ENCODE peak calls at places on chromosomes 4 and X, in nine cellular contexts. One of them, this sample, is unnamed.

GRCh38 chr4:174714393-174715211 is 114.4 kb downstream of the GLRA3 start:
- DNase-seq in choroid plexus epithelial cell: peak; percentile 82
- DNase-seq in CD8-positive, alpha-beta T cell: no peak
- DNase-seq in endodermal cell: peak; percentile 78
- DNase-seq in PC-3: peak; percentile 68
- DNase-seq in MM.1S: peak; percentile 52
- DNase-seq in transverse colon: peak; percentile 16
- DNase-seq in stomach: peak; percentile 36
- DNase-seq in AG04450: peak; percentile 3
- DNase-seq in this sample: peak; percentile 56

GRCh38 chrX:39936886-39937770 is 160.6 kb downstream of the BCOR start:
- DNase-seq in transverse colon: no peak
- DNase-seq in MM.1S: peak; percentile 69
- DNase-seq in AG04450: no peak
- DNase-seq in endodermal cell: no peak
- DNase-seq in PC-3: no peak
- DNase-seq in stomach: no peak
- DNase-seq in choroid plexus epithelial cell: no peak
- DNase-seq in CD8-positive, alpha-beta T cell: no peak
- DNase-seq in this sample: peak; percentile 49

GRCh38 chr4:186514271-186514950 is 41.0 kb downstream of the MTNR1A start:
- DNase-seq in stomach: no peak
- DNase-seq in CD8-positive, alpha-beta T cell: no peak
- DNase-seq in AG04450: no peak
- DNase-seq in endodermal cell: no peak
- DNase-seq in MM.1S: no peak
- DNase-seq in transverse colon: no peak
- DNase-seq in choroid plexus epithelial cell: no peak
- DNase-seq in PC-3: peak; percentile 41
- DNase-seq in this sample: no peak

GRCh38 chr4:146105464-146105863 is 70.1 kb upstream of the LSM6 start:
- DNase-seq in transverse colon: no peak
- DNase-seq in endodermal cell: no peak
- DNase-seq in stomach: no peak
- DNase-seq in choroid plexus epithelial cell: no peak
- DNase-seq in MM.1S: no peak
- DNase-seq in CD8-positive, alpha-beta T cell: no peak
- DNase-seq in AG04450: no peak
- DNase-seq in PC-3: no peak
- DNase-seq in this sample: no peak

GRCh38 chrX:111447298-111447697 is 35.3 kb upstream of the DCX start:
- DNase-seq in MM.1S: peak; percentile 47
- DNase-seq in stomach: no peak
- DNase-seq in PC-3: peak; percentile 22
- DNase-seq in AG04450: no peak
- DNase-seq in choroid plexus epithelial cell: peak; percentile 6
- DNase-seq in endodermal cell: peak; percentile 80
- DNase-seq in CD8-positive, alpha-beta T cell: no peak
- DNase-seq in transverse colon: no peak
- DNase-seq in this sample: peak; percentile 3

GRCh38 chr4:168645933-168646768 is 149.3 kb downstream of the PALLD start:
- DNase-seq in endodermal cell: no peak
- DNase-seq in choroid plexus epithelial cell: no peak
- DNase-seq in transverse colon: no peak
- DNase-seq in MM.1S: no peak
- DNase-seq in PC-3: no peak
- DNase-seq in AG04450: no peak
- DNase-seq in CD8-positive, alpha-beta T cell: no peak
- DNase-seq in stomach: no peak
- DNase-seq in this sample: no peak

GRCh38 chr4:151674804-151675290 is 86.0 kb downstream of the GATB start:
- DNase-seq in choroid plexus epithelial cell: peak; percentile 56
- DNase-seq in stomach: peak; percentile 70
- DNase-seq in MM.1S: no peak
- DNase-seq in AG04450: no peak
- DNase-seq in PC-3: no peak
- DNase-seq in CD8-positive, alpha-beta T cell: no peak
- DNase-seq in transverse colon: peak; percentile 56
- DNase-seq in endodermal cell: peak; percentile 88
- DNase-seq in this sample: no peak

GRCh38 chrX:13283512-13283911 is 36.3 kb downstream of the ATXN3L start:
- DNase-seq in CD8-positive, alpha-beta T cell: no peak
- DNase-seq in transverse colon: no peak
- DNase-seq in MM.1S: peak; percentile 48
- DNase-seq in AG04450: no peak
- DNase-seq in stomach: no peak
- DNase-seq in choroid plexus epithelial cell: no peak
- DNase-seq in endodermal cell: peak; percentile 57
- DNase-seq in PC-3: no peak
- DNase-seq in this sample: no peak

GRCh38 chrX:93591398-93591797 is 82.0 kb downstream of the NAP1L3 start:
- DNase-seq in MM.1S: no peak
- DNase-seq in AG04450: no peak
- DNase-seq in stomach: no peak
- DNase-seq in transverse colon: no peak
- DNase-seq in choroid plexus epithelial cell: no peak
- DNase-seq in CD8-positive, alpha-beta T cell: no peak
- DNase-seq in endodermal cell: no peak
- DNase-seq in PC-3: peak; percentile 1
- DNase-seq in this sample: no peak

GRCh38 chr4:27005512-27006246 is 145.0 kb downstream of the STIM2 start:
- DNase-seq in transverse colon: no peak
- DNase-seq in endodermal cell: no peak
- DNase-seq in stomach: no peak
- DNase-seq in AG04450: no peak
- DNase-seq in choroid plexus epithelial cell: peak; percentile 83
- DNase-seq in CD8-positive, alpha-beta T cell: no peak
- DNase-seq in PC-3: peak; percentile 85
- DNase-seq in MM.1S: no peak
- DNase-seq in this sample: no peak

GRCh38 chr4:166169111-166169510 is 296.1 kb downstream of the TLL1 start:
- DNase-seq in PC-3: peak; percentile 60
- DNase-seq in MM.1S: peak; percentile 10
- DNase-seq in endodermal cell: peak; percentile 71
- DNase-seq in AG04450: no peak
- DNase-seq in transverse colon: no peak
- DNase-seq in choroid plexus epithelial cell: peak; percentile 30
- DNase-seq in stomach: no peak
- DNase-seq in CD8-positive, alpha-beta T cell: no peak
- DNase-seq in this sample: peak; percentile 2

GRCh38 chrX:1507511-1508463 is 29.2 kb downstream of the P2RY8 start:
- DNase-seq in stomach: no peak
- DNase-seq in choroid plexus epithelial cell: no peak
- DNase-seq in AG04450: no peak
- DNase-seq in CD8-positive, alpha-beta T cell: peak; percentile 33
- DNase-seq in PC-3: no peak
- DNase-seq in endodermal cell: no peak
- DNase-seq in MM.1S: no peak
- DNase-seq in transverse colon: peak; percentile 37
- DNase-seq in this sample: peak; percentile 79

DNA sequence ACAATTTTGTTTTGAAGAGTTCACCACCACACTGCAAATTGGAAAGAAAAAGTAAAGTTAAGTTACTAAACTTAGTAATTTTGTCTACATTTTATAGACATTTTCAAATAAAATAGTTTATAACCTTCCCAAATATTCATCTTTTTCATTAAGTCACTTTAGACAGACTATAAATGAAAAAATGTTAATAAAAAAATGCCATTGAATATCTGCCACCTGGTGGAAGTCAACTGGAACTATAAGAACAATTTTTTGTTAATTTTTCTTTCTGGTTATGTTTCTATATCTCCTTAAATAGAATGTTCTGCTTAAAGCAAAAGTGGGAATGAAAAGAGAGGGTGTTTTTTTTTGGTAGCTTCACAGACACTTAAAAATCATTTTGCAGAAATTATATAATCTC is 534.4 kb upstream of the PCDH10 start:
- DNase-seq in PC-3: no peak
- DNase-seq in CD8-positive, alpha-beta T cell: no peak
- DNase-seq in MM.1S: no peak
- DNase-seq in endodermal cell: no peak
- DNase-seq in stomach: no peak
- DNase-seq in transverse colon: no peak
- DNase-seq in choroid plexus epithelial cell: peak; percentile 25
- DNase-seq in AG04450: no peak
- DNase-seq in this sample: no peak
- TF ChIP-seq CTCF in PC-3: peak; percentile 50
- TF ChIP-seq CTCF in CD8-positive, alpha-beta T cell: no peak
- TF ChIP-seq CTCF in MM.1S: peak; percentile 41
- TF ChIP-seq CTCF in endodermal cell: peak; percentile 79
- TF ChIP-seq CTCF in stomach: peak; percentile 9
- TF ChIP-seq CTCF in transverse colon: no peak
- TF ChIP-seq CTCF in choroid plexus epithelial cell: peak; percentile 55
- TF ChIP-seq CTCF in AG04450: peak; percentile 53
- TF ChIP-seq CTCF in this sample: no peak

DNA sequence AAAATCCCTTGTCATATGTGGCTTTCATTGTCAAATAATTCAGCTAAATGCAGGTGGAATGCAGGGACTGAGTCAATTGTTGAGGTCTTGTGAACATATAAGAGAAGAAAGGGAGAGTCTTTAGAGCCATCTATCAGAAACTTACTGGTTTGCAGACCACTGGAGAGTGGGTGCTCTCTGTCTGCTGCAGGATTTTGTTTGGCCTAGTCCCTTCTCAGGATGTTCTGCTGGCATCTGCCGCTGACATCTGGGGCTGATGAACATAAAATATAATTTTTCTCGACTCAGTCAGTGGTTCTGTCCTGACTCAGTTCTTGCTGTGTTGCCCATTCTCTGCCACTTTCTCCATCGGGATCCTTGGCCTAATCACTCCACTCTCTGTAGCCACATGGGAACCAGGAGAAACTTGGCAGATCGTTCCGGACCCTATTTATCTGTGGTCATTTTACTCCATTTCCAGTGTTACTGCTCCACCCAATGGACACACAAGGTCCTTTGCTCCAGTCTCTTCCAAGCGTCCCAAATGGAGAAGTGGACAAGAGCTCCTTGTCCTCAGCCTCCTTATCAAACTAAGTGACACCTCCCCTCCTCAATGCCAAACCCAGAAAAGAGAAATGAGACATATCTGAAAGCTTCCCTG is 436.2 kb downstream of the FAT4 start:
- DNase-seq in CD8-positive, alpha-beta T cell: no peak
- DNase-seq in endodermal cell: peak; percentile 76
- DNase-seq in choroid plexus epithelial cell: peak; percentile 85
- DNase-seq in stomach: no peak
- DNase-seq in transverse colon: no peak
- DNase-seq in PC-3: peak; percentile 62
- DNase-seq in MM.1S: no peak
- DNase-seq in AG04450: no peak
- DNase-seq in this sample: no peak
- TF ChIP-seq CTCF in CD8-positive, alpha-beta T cell: no peak
- TF ChIP-seq CTCF in endodermal cell: peak; percentile 71
- TF ChIP-seq CTCF in choroid plexus epithelial cell: peak; percentile 79
- TF ChIP-seq CTCF in stomach: no peak
- TF ChIP-seq CTCF in transverse colon: no peak
- TF ChIP-seq CTCF in PC-3: peak; percentile 64
- TF ChIP-seq CTCF in MM.1S: no peak
- TF ChIP-seq CTCF in AG04450: peak; percentile 43
- TF ChIP-seq CTCF in this sample: no peak

DNA sequence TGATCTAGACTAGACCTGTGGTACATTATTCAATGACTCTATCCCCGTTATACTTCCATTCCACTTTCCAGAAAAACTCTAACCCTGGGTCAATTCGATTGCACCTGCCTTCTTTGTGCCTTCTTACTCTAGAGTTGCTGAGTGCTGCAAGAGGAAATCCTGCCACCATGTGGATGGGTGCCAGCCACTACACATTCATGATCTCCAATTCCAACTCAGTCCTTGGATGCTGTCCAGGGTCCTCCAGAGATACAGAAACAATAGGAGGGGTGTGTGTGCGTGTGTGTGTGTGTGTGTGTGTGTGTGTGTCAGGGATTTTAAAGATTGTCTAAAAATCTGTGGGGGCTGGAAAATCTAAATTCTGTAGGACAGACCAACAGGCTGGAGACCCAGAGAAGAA is 42.9 kb upstream of the INTS6L start:
- DNase-seq in CD8-positive, alpha-beta T cell: no peak
- DNase-seq in transverse colon: peak; percentile 47
- DNase-seq in AG04450: no peak
- DNase-seq in PC-3: peak; percentile 81
- DNase-seq in stomach: peak; percentile 79
- DNase-seq in choroid plexus epithelial cell: peak; percentile 74
- DNase-seq in endodermal cell: peak; percentile 79
- DNase-seq in MM.1S: peak; percentile 57
- DNase-seq in this sample: no peak
- TF ChIP-seq CTCF in CD8-positive, alpha-beta T cell: no peak
- TF ChIP-seq CTCF in transverse colon: peak; percentile 26
- TF ChIP-seq CTCF in AG04450: peak; percentile 31
- TF ChIP-seq CTCF in PC-3: peak; percentile 69
- TF ChIP-seq CTCF in stomach: no peak
- TF ChIP-seq CTCF in choroid plexus epithelial cell: peak; percentile 59
- TF ChIP-seq CTCF in endodermal cell: peak; percentile 69
- TF ChIP-seq CTCF in MM.1S: peak; percentile 58
- TF ChIP-seq CTCF in this sample: peak; percentile 46

GRCh38 chr4:177494791-177495190 is 52.6 kb upstream of the AGA start:
- DNase-seq in AG04450: no peak
- DNase-seq in PC-3: no peak
- DNase-seq in MM.1S: no peak
- DNase-seq in endodermal cell: no peak
- DNase-seq in transverse colon: no peak
- DNase-seq in CD8-positive, alpha-beta T cell: no peak
- DNase-seq in choroid plexus epithelial cell: no peak
- DNase-seq in stomach: no peak
- DNase-seq in this sample: no peak

GRCh38 chr4:177492022-177492421 is 49.8 kb upstream of the AGA start:
- DNase-seq in PC-3: no peak
- DNase-seq in transverse colon: no peak
- DNase-seq in choroid plexus epithelial cell: no peak
- DNase-seq in CD8-positive, alpha-beta T cell: no peak
- DNase-seq in endodermal cell: no peak
- DNase-seq in MM.1S: no peak
- DNase-seq in AG04450: no peak
- DNase-seq in stomach: no peak
- DNase-seq in this sample: no peak

GRCh38 chr4:177489847-177490246 is 47.6 kb upstream of the AGA start:
- DNase-seq in stomach: no peak
- DNase-seq in MM.1S: no peak
- DNase-seq in CD8-positive, alpha-beta T cell: no peak
- DNase-seq in endodermal cell: no peak
- DNase-seq in AG04450: no peak
- DNase-seq in PC-3: no peak
- DNase-seq in transverse colon: no peak
- DNase-seq in choroid plexus epithelial cell: peak; percentile 48
- DNase-seq in this sample: no peak

GRCh38 chr4:177487977-177488376 is 45.7 kb upstream of the AGA start:
- DNase-seq in stomach: no peak
- DNase-seq in MM.1S: no peak
- DNase-seq in endodermal cell: no peak
- DNase-seq in AG04450: no peak
- DNase-seq in transverse colon: no peak
- DNase-seq in CD8-positive, alpha-beta T cell: no peak
- DNase-seq in PC-3: peak; percentile 21
- DNase-seq in choroid plexus epithelial cell: no peak
- DNase-seq in this sample: no peak

DNA sequence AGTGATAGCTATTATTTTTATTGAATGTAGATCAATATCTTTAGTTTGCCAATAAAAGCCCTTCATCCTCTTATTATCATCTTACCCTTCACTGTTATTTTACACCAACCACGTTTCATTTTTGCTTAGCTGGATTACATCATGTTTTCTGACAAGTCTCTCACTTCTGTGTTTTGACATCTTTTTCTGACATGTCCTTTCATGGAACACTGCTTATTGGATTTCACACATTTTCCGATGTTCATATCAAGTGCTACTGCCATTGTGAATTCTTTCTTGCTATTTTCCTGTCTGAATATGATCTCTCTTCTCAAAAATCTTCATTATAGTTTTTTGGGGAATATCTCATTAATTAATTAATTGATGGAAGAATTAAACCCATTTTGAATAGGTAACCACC is 48.5 kb upstream of the AGA start:
- DNase-seq in AG04450: no peak
- DNase-seq in PC-3: no peak
- DNase-seq in endodermal cell: no peak
- DNase-seq in MM.1S: no peak
- DNase-seq in CD8-positive, alpha-beta T cell: no peak
- DNase-seq in transverse colon: no peak
- DNase-seq in choroid plexus epithelial cell: no peak
- DNase-seq in stomach: no peak
- DNase-seq in this sample: no peak
- TF ChIP-seq CTCF in AG04450: no peak
- TF ChIP-seq CTCF in PC-3: no peak
- TF ChIP-seq CTCF in endodermal cell: no peak
- TF ChIP-seq CTCF in MM.1S: no peak
- TF ChIP-seq CTCF in CD8-positive, alpha-beta T cell: no peak
- TF ChIP-seq CTCF in transverse colon: no peak
- TF ChIP-seq CTCF in choroid plexus epithelial cell: no peak
- TF ChIP-seq CTCF in stomach: no peak
- TF ChIP-seq CTCF in this sample: no peak

This sample was measured in GM13976.